ENCODE peak calls at places on chromosomes 11 and 22, in ten cellular contexts. W is activated CD8-positive, alpha-beta memory T cell treated with anti-CD3 and anti-CD28 coated beads for 24 hours; V is NCI-H748 treated with DMSO at 0.1 percent for 48 hours; Q is naive B cell; B is cardiac septum; I is thoracic aorta; F is coronary artery; D is suprapubic skin; Z is left ventricle myocardium superior; U is mammary epithelial cell. J is an unnamed sample.

GRCh38 chr11:63592975-63593395 is 21.2 kb downstream of the PLAAT3 start:
- DNase-seq in W (no peak), V (no peak), Q (no peak), B (no peak), I (no peak), F (no peak), D (no peak), Z (no peak), U (no peak), J (no peak)

GRCh38 chr11:8090756-8091155 is 9.7 kb downstream of the TUB start:
- DNase-seq in W (no peak), V (no peak), Q (no peak), B (peak), I (no peak), F (no peak), D (peak), Z (no peak), U (no peak), J (no peak)

GRCh38 chr11:803770-804598 is 1.0 kb downstream of the PIDD1 start:
- DNase-seq in W (no peak), V (peak), Q (no peak), B (no peak), I (no peak), F (no peak), D (no peak), Z (no peak), U (peak), J (no peak)

GRCh38 chr22:36901411-36902142 is 11.9 kb upstream of the CSF2RB start:
- DNase-seq in W (no peak), V (no peak), Q (no peak), B (no peak), I (no peak), F (no peak), D (no peak), Z (no peak), U (no peak), J (no peak)

GRCh38 chr22:42651134-42651533 is 1.9 kb upstream of the CYB5R3 start:
- DNase-seq in W (no peak), V (no peak), Q (no peak), B (no peak), I (no peak), F (no peak), D (no peak), Z (no peak), U (no peak), J (no peak)

GRCh38 chr11:107593941-107594340 is 3.0 kb downstream of the ELMOD1 start:
- DNase-seq in W (no peak), V (no peak), Q (no peak), B (no peak), I (no peak), F (no peak), D (no peak), Z (no peak), U (no peak), J (no peak)

GRCh38 chr11:96218013-96218412 is 125.0 kb downstream of the MAML2 start:
- DNase-seq in W (no peak), V (no peak), Q (no peak), B (no peak), I (no peak), F (no peak), D (no peak), Z (no peak), U (no peak), J (no peak)

GRCh38 chr22:23984430-23984829 is 4.5 kb downstream of the GSTT2 start:
- DNase-seq in W (peak), V (no peak), Q (no peak), B (peak), I (no peak), F (no peak), D (no peak), Z (no peak), U (peak), J (no peak)

GRCh38 chr11:86519064-86519911 is 144.6 kb downstream of the CCDC81 start:
- DNase-seq in W (no peak), V (no peak), Q (no peak), B (no peak), I (no peak), F (no peak), D (no peak), Z (no peak), U (no peak), J (no peak)

GRCh38 chr11:8672346-8672745 is 10.1 kb downstream of the TRIM66 start:
- DNase-seq in W (no peak), V (no peak), Q (no peak), B (no peak), I (no peak), F (no peak), D (no peak), Z (no peak), U (no peak), J (no peak)

GRCh38 chr11:76670475-76671235 is at the start of gene LRRC32:
- DNase-seq in W (peak), V (no peak), Q (peak), B (peak), I (no peak), F (no peak), D (peak), Z (peak), U (no peak), J (peak)

GRCh38 chr11:116335078-116335477 is 437.7 kb downstream of the BUD13 start:
- DNase-seq in W (no peak), V (no peak), Q (no peak), B (no peak), I (no peak), F (no peak), D (no peak), Z (no peak), U (no peak), J (no peak)

GRCh38 chr11:9210922-9211320 is 54.2 kb downstream of the DENND5A start:
- DNase-seq in W (no peak), V (no peak), Q (no peak), B (no peak), I (no peak), F (no peak), D (no peak), Z (no peak), U (peak), J (no peak)

GRCh38 chr11:70871881-70872280 is 380.5 kb downstream of the SHANK2 start:
- DNase-seq in W (no peak), V (peak), Q (no peak), B (no peak), I (no peak), F (no peak), D (no peak), Z (no peak), U (no peak), J (no peak)

GRCh38 chr11:108131993-108132392 is 10.6 kb downstream of the ACAT1 start:
- DNase-seq in W (no peak), V (no peak), Q (no peak), B (no peak), I (no peak), F (no peak), D (no peak), Z (no peak), U (no peak), J (no peak)

GRCh38 chr22:46696614-46697013 is 41.4 kb downstream of the CERK start:
- DNase-seq in W (no peak), V (no peak), Q (no peak), B (no peak), I (no peak), F (no peak), D (no peak), Z (no peak), U (no peak), J (peak)

GRCh38 chr11:111933872-111934271 is 3.3 kb upstream of the DIXDC1 start:
- DNase-seq in W (no peak), V (no peak), Q (no peak), B (no peak), I (no peak), F (no peak), D (no peak), Z (no peak), U (no peak), J (no peak)

GRCh38 chr11:114279778-114280532 is 16.2 kb upstream of the NNMT start:
- DNase-seq in W (no peak), V (no peak), Q (no peak), B (no peak), I (no peak), F (no peak), D (no peak), Z (no peak), U (peak), J (no peak)

GRCh38 chr11:112588252-112588668 is 327.6 kb upstream of the PLET1 start:
- DNase-seq in W (peak), V (peak), Q (peak), B (no peak), I (peak), F (no peak), D (no peak), Z (peak), U (peak), J (no peak)

GRCh38 chr11:70088735-70089250 is 10.7 kb downstream of the ANO1 start:
- DNase-seq in W (no peak), V (no peak), Q (no peak), B (no peak), I (no peak), F (no peak), D (no peak), Z (no peak), U (no peak), J (no peak)

GRCh38 chr11:129743029-129743846 is 72.4 kb upstream of the TMEM45B start:
- DNase-seq in W (no peak), V (no peak), Q (no peak), B (no peak), I (no peak), F (no peak), D (no peak), Z (no peak), U (no peak), J (no peak)

GRCh38 chr11:8098361-8098760 is 17.4 kb downstream of the TUB start:
- DNase-seq in W (peak), V (no peak), Q (no peak), B (no peak), I (no peak), F (no peak), D (no peak), Z (no peak), U (no peak), J (no peak)

GRCh38 chr22:46584081-46584903 is 35.9 kb upstream of the GRAMD4 start:
- DNase-seq in W (no peak), V (no peak), Q (no peak), B (no peak), I (no peak), F (no peak), D (peak), Z (peak), U (no peak), J (peak)

GRCh38 chr11:117427356-117427874 is 99.8 kb downstream of the CEP164 start:
- DNase-seq in W (no peak), V (no peak), Q (no peak), B (no peak), I (no peak), F (no peak), D (no peak), Z (no peak), U (no peak), J (peak)

GRCh38 chr11:67344264-67344663 is 9.1 kb downstream of the POLD4 start:
- DNase-seq in W (no peak), V (no peak), Q (no peak), B (no peak), I (no peak), F (no peak), D (no peak), Z (no peak), U (no peak), J (no peak)

GRCh38 chr11:44592125-44592643 is 26.7 kb downstream of the CD82 start:
- DNase-seq in W (no peak), V (no peak), Q (no peak), B (no peak), I (peak), F (peak), D (peak), Z (no peak), U (peak), J (no peak)

GRCh38 chr22:30221121-30221992 is 25.2 kb downstream of the LIF start:
- DNase-seq in W (peak), V (no peak), Q (peak), B (peak), I (no peak), F (no peak), D (no peak), Z (no peak), U (no peak), J (no peak)

GRCh38 chr22:43956383-43956782 is 1.1 kb downstream of the SAMM50 start:
- DNase-seq in W (no peak), V (no peak), Q (no peak), B (no peak), I (no peak), F (no peak), D (no peak), Z (no peak), U (no peak), J (no peak)

GRCh38 chr11:101166038-101166437 is 36.4 kb upstream of the PGR start:
- DNase-seq in W (no peak), V (no peak), Q (no peak), B (no peak), I (no peak), F (no peak), D (no peak), Z (no peak), U (no peak), J (no peak)

GRCh38 chr11:330694-331314 is 10.1 kb upstream of the IFITM3 start:
- DNase-seq in W (no peak), V (no peak), Q (no peak), B (peak), I (no peak), F (peak), D (peak), Z (no peak), U (no peak), J (peak)

GRCh38 chr11:108160970-108161566 is 39.7 kb downstream of the ACAT1 start:
- DNase-seq in W (no peak), V (no peak), Q (peak), B (no peak), I (no peak), F (no peak), D (no peak), Z (no peak), U (no peak), J (no peak)

GRCh38 chr11:6703247-6704063 is 20.3 kb upstream of the MRPL17 start:
- DNase-seq in W (no peak), V (peak), Q (no peak), B (no peak), I (no peak), F (no peak), D (no peak), Z (peak), U (peak), J (no peak)